ENCODE peak calls at places on chromosomes 3 and 15, in five cellular contexts. D is HCT116; E is spleen; S is CD8-positive, alpha-beta T cell; W is mucosa of descending colon. N is an unnamed sample.
A peak's percentile ranks its signal among the peaks of the same experiment; 100 is the strongest.

GRCh38 chr3:157263027-157263426 is 103.1 kb upstream of the CCNL1 start:
- DNase-seq in D (no peak), E (no peak), W (no peak), S (no peak), N (no peak)

GRCh38 chr3:29805757-29806156 is 524.9 kb downstream of the RBMS3 start:
- DNase-seq in D (no peak), W (no peak), E (no peak), S (no peak), N (no peak)

GRCh38 chr15:73120269-73120668 is 68.0 kb downstream of the NEO1 start:
- DNase-seq in W (no peak), D (no peak), S (no peak), E (no peak), N (no peak)

GRCh38 chr3:128197855-128198254 is 44.6 kb downstream of the EEFSEC start:
- DNase-seq in W (no peak), S (no peak), D (no peak), E (no peak), N (no peak)

GRCh38 chr3:183692436-183692835 is 5.2 kb upstream of the YEATS2 start:
- DNase-seq in D (no peak), S (no peak), W (no peak), E (no peak), N (no peak)

GRCh38 chr3:87233805-87234204 is 6.7 kb downstream of the CHMP2B start:
- DNase-seq in D (no peak), E (no peak), W (no peak), S (no peak), N (no peak)

GRCh38 chr3:156750874-156751245 is 75.3 kb upstream of the LEKR1 start:
- DNase-seq in D (no peak), E (no peak), W (no peak), S (no peak), N (no peak)

GRCh38 chr3:7924228-7924627 is 577.4 kb upstream of the LMCD1 start:
- DNase-seq in D (no peak), W (no peak), E (no peak), S (no peak), N (no peak)

GRCh38 chr15:35444557-35445204 is 101.3 kb downstream of the DPH6 start:
- DNase-seq in E (no peak), D (peak; percentile 39), W (no peak), S (no peak), N (no peak)

GRCh38 chr3:192745150-192745549 is 17.8 kb upstream of the FGF12 start:
- DNase-seq in S (no peak), E (no peak), D (no peak), W (no peak), N (no peak)

GRCh38 chr3:128040660-128041059 is 11.6 kb upstream of the SEC61A1 start:
- DNase-seq in D (no peak), S (no peak), W (no peak), E (no peak), N (no peak)

GRCh38 chr3:177538064-177538742 is 340.9 kb upstream of the TBL1XR1 start:
- DNase-seq in W (no peak), E (no peak), S (no peak), D (no peak), N (no peak)

GRCh38 chr3:157606392-157607197 is 103.4 kb upstream of the VEPH1 start:
- DNase-seq in D (peak; percentile 54), E (no peak), S (peak; percentile 5), W (no peak), N (peak; percentile 56)

GRCh38 chr15:85545185-85545584 is 164.8 kb downstream of the AKAP13 start:
- DNase-seq in W (no peak), D (no peak), E (no peak), S (no peak), N (no peak)

GRCh38 chr15:85543741-85544155 is 163.3 kb downstream of the AKAP13 start:
- DNase-seq in S (peak; percentile 10), W (peak; percentile 92), E (peak; percentile 92), D (no peak), N (peak; percentile 78)

GRCh38 chr15:85542488-85542887 is 162.1 kb downstream of the AKAP13 start:
- DNase-seq in E (no peak), D (no peak), W (no peak), S (no peak), N (no peak)

GRCh38 chr15:85542895-85543331 is 162.5 kb downstream of the AKAP13 start:
- DNase-seq in W (no peak), S (no peak), D (no peak), E (no peak), N (no peak)

GRCh38 chr15:85545757-85546156 is 165.4 kb downstream of the AKAP13 start:
- DNase-seq in S (no peak), E (no peak), D (no peak), W (no peak), N (no peak)
- H3K4me1 ChIP-seq in S (peaks cover 40% of the 10 kb centered on the region), E (peaks cover 47% of the 10 kb centered on the region), D (no peaks in the 10 kb centered on the region), W (peaks cover 38% of the 10 kb centered on the region), N (peaks cover 71% of the 10 kb centered on the region)

GRCh38 chr3:173993299-173993698 is 595.8 kb downstream of the NLGN1 start:
- DNase-seq in E (no peak), W (no peak), S (no peak), D (peak; percentile 27), N (no peak)
- TF ChIP-seq CTCF in E (no peak), W (no peak), S (no peak), D (peak; percentile 43), N (no peak)

DNA sequence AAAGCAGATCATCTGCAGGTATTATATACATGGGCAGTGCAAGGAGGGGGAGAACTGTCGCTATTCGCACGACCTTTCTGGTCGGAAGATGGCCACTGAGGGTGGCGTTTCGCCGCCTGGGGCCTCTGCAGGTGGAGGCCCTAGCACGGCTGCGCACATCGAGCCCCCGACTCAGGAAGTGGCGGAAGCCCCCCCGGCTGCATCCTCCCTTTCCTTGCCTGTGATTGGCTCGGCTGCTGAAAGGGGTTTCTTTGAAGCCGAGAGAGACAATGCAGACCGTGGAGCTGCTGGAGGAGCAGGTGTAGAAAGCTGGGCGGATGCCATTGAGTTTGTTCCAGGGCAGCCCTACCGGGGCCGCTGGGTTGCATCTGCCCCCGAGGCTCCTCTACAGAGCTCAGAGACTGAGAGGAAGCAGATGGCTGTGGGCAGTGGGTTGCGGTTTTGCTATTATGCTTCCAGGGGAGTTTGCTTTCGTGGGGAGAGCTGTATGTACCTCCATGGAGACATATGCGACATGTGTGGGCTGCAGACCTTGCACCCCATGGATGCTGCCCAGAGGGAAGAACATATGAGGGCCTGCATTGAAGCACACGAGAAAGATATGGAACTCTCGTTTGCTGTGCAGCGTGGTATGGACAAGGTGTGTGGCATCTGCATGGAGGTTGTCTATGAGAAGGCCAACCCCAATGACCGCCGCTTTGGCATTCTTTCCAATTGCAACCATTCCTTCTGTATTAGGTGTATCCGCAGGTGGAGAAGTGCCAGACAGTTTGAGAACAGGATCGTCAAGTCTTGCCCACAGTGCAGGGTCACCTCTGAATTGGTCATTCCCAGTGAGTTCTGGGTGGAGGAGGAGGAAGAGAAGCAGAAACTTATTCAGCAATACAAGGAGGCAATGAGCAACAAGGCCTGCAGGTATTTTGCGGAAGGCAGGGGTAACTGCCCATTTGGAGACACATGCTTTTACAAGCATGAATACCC is 886 bp downstream of the MKRN3 start:
- DNase-seq in D (peak; percentile 29), E (no peak), W (no peak), S (no peak), N (no peak)
- H3K9me3 ChIP-seq in D (no peaks in the 10 kb centered on the region), E (no peaks in the 10 kb centered on the region), W (peaks cover 5% of the 10 kb centered on the region), S (no peaks in the 10 kb centered on the region), N (no peaks in the 10 kb centered on the region)

GRCh38 chr15:63521405-63522142 is 17.2 kb downstream of the USP3 start:
- DNase-seq in W (no peak), D (no peak), S (no peak), E (no peak), N (no peak)
- H3K4me1 ChIP-seq in W (peaks cover 26% of the 10 kb centered on the region), D (peaks cover 16% of the 10 kb centered on the region), S (peaks cover 89% of the 10 kb centered on the region), E (peaks cover 93% of the 10 kb centered on the region), N (no peaks in the 10 kb centered on the region)

GRCh38 chr3:99625643-99626414 is 12.6 kb upstream of the COL8A1 start:
- DNase-seq in W (no peak), D (no peak), S (no peak), E (no peak), N (no peak)

GRCh38 chr3:99624536-99625236 is 13.7 kb upstream of the COL8A1 start:
- DNase-seq in E (no peak), S (no peak), D (no peak), W (no peak), N (no peak)

GRCh38 chr3:99626415-99626788 is 12.0 kb upstream of the COL8A1 start:
- DNase-seq in D (no peak), S (no peak), W (no peak), E (no peak), N (no peak)

GRCh38 chr3:99625237-99625622 is 13.2 kb upstream of the COL8A1 start:
- DNase-seq in E (no peak), S (no peak), W (no peak), D (no peak), N (no peak)

GRCh38 chr3:99627062-99627826 is 11.2 kb upstream of the COL8A1 start:
- DNase-seq in S (no peak), E (no peak), W (no peak), D (no peak), N (no peak)
- TF ChIP-seq CTCF in S (no peak), E (no peak), W (no peak), D (no peak), N (no peak)